ENCODE peak calls at places on chromosomes 4 and X, in four cellular contexts. One of them, this sample, is unnamed. For H3K4me1, the result is how much of the 10 kb centered on the place peaks cover.

GRCh38 chr4:73066928-73067327 is 2.6 kb downstream of the COX18 start:
- DNase-seq in HepG2: no peak
- DNase-seq in K562: no peak
- DNase-seq in HCT116: no peak
- DNase-seq in this sample: no peak

GRCh38 chrX:148928803-148929202 is 428.4 kb downstream of the AFF2 start:
- DNase-seq in HepG2: no peak
- DNase-seq in K562: no peak
- DNase-seq in HCT116: no peak
- DNase-seq in this sample: no peak

GRCh38 chr4:76373919-76374552 is 46.9 kb downstream of the CCDC158 start:
- DNase-seq in HCT116: no peak
- DNase-seq in K562: no peak
- DNase-seq in HepG2: no peak
- DNase-seq in this sample: no peak

GRCh38 chr4:7044415-7044930 is 1.3 kb downstream of the TADA2B start:
- DNase-seq in HepG2: no peak
- DNase-seq in HCT116: no peak
- DNase-seq in K562: no peak
- DNase-seq in this sample: no peak

GRCh38 chr4:184937745-184938144 is 80.5 kb upstream of the HELT start:
- DNase-seq in HepG2: no peak
- DNase-seq in HCT116: no peak
- DNase-seq in K562: no peak
- DNase-seq in this sample: no peak

GRCh38 chr4:132383571-132384199 is 765.4 kb upstream of the PCDH10 start:
- DNase-seq in HepG2: no peak
- DNase-seq in K562: no peak
- DNase-seq in HCT116: no peak
- DNase-seq in this sample: no peak

GRCh38 chrX:18582910-18583493 is 88.9 kb downstream of the RS1 start:
- DNase-seq in HepG2: no peak
- DNase-seq in HCT116: no peak
- DNase-seq in K562: no peak
- DNase-seq in this sample: no peak

GRCh38 chr4:127995776-127996175 is 30.6 kb downstream of the ABHD18 start:
- DNase-seq in HCT116: no peak
- DNase-seq in HepG2: no peak
- DNase-seq in K562: no peak
- DNase-seq in this sample: no peak

GRCh38 chrX:39619182-39620009 is 478.4 kb downstream of the BCOR start:
- DNase-seq in K562: peak
- DNase-seq in HepG2: no peak
- DNase-seq in HCT116: no peak
- DNase-seq in this sample: no peak

GRCh38 chr4:116529129-116529528 is 556.2 kb downstream of the TRAM1L1 start:
- DNase-seq in HepG2: no peak
- DNase-seq in HCT116: no peak
- DNase-seq in K562: no peak
- DNase-seq in this sample: no peak

GRCh38 chr4:59973496-59973895 is 1226.6 kb upstream of the ADGRL3 start:
- DNase-seq in HepG2: no peak
- DNase-seq in K562: no peak
- DNase-seq in HCT116: no peak
- DNase-seq in this sample: no peak

GRCh38 chr4:171042989-171043524 is 770.1 kb upstream of the GALNTL6 start:
- DNase-seq in K562: no peak
- DNase-seq in HCT116: no peak
- DNase-seq in HepG2: no peak
- DNase-seq in this sample: no peak

GRCh38 chr4:75477201-75477600 is 37.0 kb downstream of the RCHY1 start:
- DNase-seq in K562: no peak
- DNase-seq in HCT116: no peak
- DNase-seq in HepG2: no peak
- DNase-seq in this sample: no peak

GRCh38 chr4:90419124-90419711 is 292.0 kb downstream of the CCSER1 start:
- DNase-seq in K562: peak
- DNase-seq in HepG2: peak
- DNase-seq in HCT116: peak
- DNase-seq in this sample: no peak

GRCh38 chrX:24465524-24465850 is 401 bp downstream of the PDK3 start:
- DNase-seq in K562: no peak
- DNase-seq in HepG2: no peak
- DNase-seq in HCT116: no peak
- DNase-seq in this sample: no peak

GRCh38 chr4:123364906-123365305 is 31.7 kb upstream of the SPRY1 start:
- DNase-seq in HepG2: no peak
- DNase-seq in K562: no peak
- DNase-seq in HCT116: no peak
- DNase-seq in this sample: no peak

GRCh38 chr4:106898621-106899230 is 137.4 kb downstream of the DKK2 start:
- DNase-seq in K562: peak
- DNase-seq in HCT116: peak
- DNase-seq in HepG2: peak
- DNase-seq in this sample: peak

GRCh38 chrX:103063918-103064434 is at the start of gene BEX1:
- DNase-seq in HepG2: peak
- DNase-seq in K562: no peak
- DNase-seq in HCT116: no peak
- DNase-seq in this sample: no peak

GRCh38 chr4:11587797-11588196 is 159.1 kb upstream of the HS3ST1 start:
- DNase-seq in HCT116: no peak
- DNase-seq in HepG2: no peak
- DNase-seq in K562: no peak
- DNase-seq in this sample: no peak

GRCh38 chr4:143411527-143412480 is 75.1 kb downstream of the GAB1 start:
- DNase-seq in HepG2: no peak
- DNase-seq in K562: no peak
- DNase-seq in HCT116: no peak
- DNase-seq in this sample: no peak

GRCh38 chrX:2385224-2385623 is 115.6 kb downstream of the DHRSX start:
- DNase-seq in K562: no peak
- DNase-seq in HepG2: no peak
- DNase-seq in HCT116: peak
- DNase-seq in this sample: no peak

GRCh38 chr4:118969359-118969758 is 80.7 kb downstream of the SYNPO2 start:
- DNase-seq in K562: peak
- DNase-seq in HCT116: peak
- DNase-seq in HepG2: peak
- DNase-seq in this sample: no peak

GRCh38 chr4:5710962-5711478 is at the start of gene EVC:
- DNase-seq in HepG2: peak
- DNase-seq in K562: peak
- DNase-seq in HCT116: no peak
- DNase-seq in this sample: no peak

GRCh38 chr4:182847543-182847942 is 69.6 kb downstream of the DCTD start:
- DNase-seq in K562: no peak
- DNase-seq in HepG2: no peak
- DNase-seq in HCT116: no peak
- DNase-seq in this sample: no peak

GRCh38 chrX:15761564-15762191 is 23.6 kb downstream of the CA5B start:
- DNase-seq in HepG2: no peak
- DNase-seq in HCT116: no peak
- DNase-seq in K562: peak
- DNase-seq in this sample: no peak

GRCh38 chrX:38220024-38220935 is at the start of gene SRPX:
- DNase-seq in HepG2: no peak
- DNase-seq in HCT116: peak
- DNase-seq in K562: peak
- DNase-seq in this sample: no peak

DNA sequence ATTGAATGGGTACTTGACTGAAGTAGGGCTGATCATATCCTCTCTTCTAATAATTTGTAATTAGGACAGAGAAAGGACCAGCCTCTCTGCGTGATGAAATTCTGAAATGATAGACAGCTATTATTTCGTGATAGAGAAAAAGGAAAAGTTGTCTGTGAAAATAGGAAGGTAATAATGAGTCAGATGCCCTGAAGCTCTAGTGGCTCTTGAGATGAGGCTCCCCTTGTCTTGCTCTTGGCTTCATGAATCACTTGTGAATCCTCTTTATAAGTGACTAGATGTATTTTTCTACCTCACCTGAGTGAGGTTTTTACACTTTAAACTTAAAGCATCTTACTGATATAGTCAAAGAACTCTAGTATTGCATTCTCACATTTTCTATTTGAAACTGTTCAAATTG is 888.9 kb downstream of the PCDH18 start:
- DNase-seq in HCT116: no peak
- DNase-seq in HepG2: no peak
- DNase-seq in K562: no peak
- DNase-seq in this sample: no peak
- H3K4me1 ChIP-seq in HCT116: under half
- H3K4me1 ChIP-seq in HepG2: under half
- H3K4me1 ChIP-seq in K562: under half
- H3K4me1 ChIP-seq in this sample: under half

DNA sequence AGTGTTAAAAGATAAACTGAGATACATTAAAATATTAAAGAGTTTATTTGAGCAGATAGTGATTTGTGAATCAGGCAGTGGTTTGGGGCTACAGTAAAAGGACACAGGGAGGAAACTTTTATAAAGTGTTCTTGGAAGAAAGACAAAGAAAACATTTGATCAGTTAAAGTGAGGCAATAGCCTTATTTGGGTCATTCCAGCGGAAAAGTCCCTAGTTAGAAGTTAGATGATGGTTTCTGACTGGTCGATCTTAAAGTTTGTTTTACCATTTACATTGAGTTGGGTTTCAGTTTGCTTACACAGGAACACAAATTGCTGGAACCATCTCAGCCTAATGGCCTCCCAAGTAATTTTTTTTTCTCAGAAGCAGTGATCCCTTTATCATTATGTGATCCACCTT is 69.7 kb downstream of the PPP1R2C start:
- DNase-seq in HCT116: no peak
- DNase-seq in HepG2: no peak
- DNase-seq in K562: no peak
- DNase-seq in this sample: no peak
- TF ChIP-seq TCF7L2 in HCT116: no peak
- TF ChIP-seq TCF7L2 in HepG2: no peak
- TF ChIP-seq TCF7L2 in K562: no peak
- TF ChIP-seq TCF7L2 in this sample: no peak

GRCh38 chrX:119676949-119677653 is 15.9 kb downstream of the SEPTIN6 start:
- DNase-seq in HCT116: no peak
- DNase-seq in K562: no peak
- DNase-seq in HepG2: no peak
- DNase-seq in this sample: no peak
- H3K4me1 ChIP-seq in HCT116: under half
- H3K4me1 ChIP-seq in K562: under half
- H3K4me1 ChIP-seq in HepG2: under half
- H3K4me1 ChIP-seq in this sample: under half

DNA sequence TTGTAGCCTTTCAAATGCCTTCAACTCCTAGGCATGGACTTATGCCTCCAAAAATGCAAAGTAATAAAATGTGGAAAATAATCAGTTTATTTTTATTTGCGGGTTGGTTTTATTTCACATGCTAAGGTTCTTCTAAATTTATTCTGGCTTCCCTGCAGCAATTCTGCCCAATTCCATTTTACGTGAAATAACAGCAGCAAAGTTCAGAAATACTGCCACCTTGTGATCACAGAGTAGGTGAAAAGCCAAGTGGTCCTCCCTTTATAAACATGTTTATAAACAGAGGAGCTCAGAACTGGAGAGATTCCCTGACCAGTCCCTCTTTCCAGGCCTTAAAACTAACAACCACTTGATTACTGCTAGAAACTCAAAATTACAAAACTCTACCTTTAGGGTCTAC is 14.7 kb upstream of the DCHS2 start:
- DNase-seq in K562: peak
- DNase-seq in HCT116: peak
- DNase-seq in HepG2: peak
- DNase-seq in this sample: no peak
- TF ChIP-seq TCF7L2 in K562: no peak
- TF ChIP-seq TCF7L2 in HCT116: no peak
- TF ChIP-seq TCF7L2 in HepG2: no peak
- TF ChIP-seq TCF7L2 in this sample: no peak

This sample was measured in Panc1.